ENCODE peak calls at places on chromosomes 5 and 9, in eight cellular contexts. C is MM.1S, Q is IMR-90, T is HCT116, P is DND-41, F is GM23338, N is PC-9, J is PC-3. Z is an unnamed sample.

GRCh38 chr9:5566054-5566618 is 55.8 kb downstream of the PDCD1LG2 start:
- DNase-seq in P (no peak), J (no peak), N (no peak), T (no peak), Q (no peak), F (no peak), C (no peak), Z (peak; percentile 67)

GRCh38 chr5:12272389-12272788 is 368.1 kb upstream of the CTNND2 start:
- DNase-seq in P (no peak), C (no peak), N (no peak), J (peak; percentile 64), Q (no peak), T (no peak), F (peak; percentile 85), Z (no peak)

GRCh38 chr5:141513021-141513626 is 24.2 kb downstream of the PCDHGC5 start:
- DNase-seq in N (no peak), P (no peak), Q (peak; percentile 59), T (no peak), F (peak; percentile 51), C (no peak), J (no peak), Z (no peak)

GRCh38 chr5:8981496-8981895 is 564.4 kb downstream of the SEMA5A start:
- DNase-seq in C (no peak), F (no peak), T (no peak), N (no peak), J (no peak), P (no peak), Q (peak; percentile 67), Z (no peak)

GRCh38 chr9:129987047-129987446 is 55.9 kb downstream of the FNBP1 start:
- DNase-seq in J (no peak), T (no peak), N (no peak), F (no peak), Q (peak; percentile 23), C (no peak), P (no peak), Z (no peak)

GRCh38 chr9:16545639-16546038 is 324.8 kb downstream of the BNC2 start:
- DNase-seq in T (no peak), N (no peak), Q (no peak), J (no peak), C (no peak), P (no peak), F (no peak), Z (no peak)

GRCh38 chr5:114185274-114185673 is 176.6 kb upstream of the KCNN2 start:
- DNase-seq in T (no peak), N (peak; percentile 23), P (no peak), J (peak; percentile 40), F (peak; percentile 60), Q (no peak), C (no peak), Z (peak; percentile 17)

GRCh38 chr5:115842952-115843351 is 1.2 kb downstream of the AP3S1 start:
- DNase-seq in T (no peak), C (no peak), Q (no peak), F (no peak), P (no peak), J (no peak), N (no peak), Z (no peak)

GRCh38 chr5:50646591-50646990 is 19.8 kb upstream of the PARP8 start:
- DNase-seq in Q (no peak), C (no peak), T (no peak), N (no peak), P (no peak), F (no peak), J (no peak), Z (no peak)

GRCh38 chr9:133115604-133116345 is 5.3 kb downstream of the RALGDS start:
- DNase-seq in F (no peak), T (no peak), Q (peak; percentile 63), P (no peak), N (no peak), J (no peak), C (no peak), Z (no peak)

GRCh38 chr5:138346889-138347288 is 5.6 kb upstream of the KDM3B start:
- DNase-seq in F (no peak), P (no peak), C (no peak), J (no peak), T (no peak), Q (no peak), N (no peak), Z (no peak)

GRCh38 chr5:160467555-160468418 is 46.1 kb downstream of the PTTG1 start:
- DNase-seq in Q (peak; percentile 87), J (peak; percentile 81), F (peak; percentile 71), N (peak; percentile 17), T (no peak), C (peak; percentile 97), P (peak; percentile 86), Z (no peak)

GRCh38 chr5:110572709-110573108 is 153.8 kb downstream of the TMEM232 start:
- DNase-seq in C (no peak), J (no peak), Q (no peak), F (no peak), N (no peak), T (no peak), P (no peak), Z (no peak)

GRCh38 chr9:101027246-101027645 is 1.3 kb upstream of the PLPPR1 start:
- DNase-seq in C (no peak), T (no peak), N (no peak), Q (no peak), F (no peak), P (no peak), J (no peak), Z (no peak)

DNA sequence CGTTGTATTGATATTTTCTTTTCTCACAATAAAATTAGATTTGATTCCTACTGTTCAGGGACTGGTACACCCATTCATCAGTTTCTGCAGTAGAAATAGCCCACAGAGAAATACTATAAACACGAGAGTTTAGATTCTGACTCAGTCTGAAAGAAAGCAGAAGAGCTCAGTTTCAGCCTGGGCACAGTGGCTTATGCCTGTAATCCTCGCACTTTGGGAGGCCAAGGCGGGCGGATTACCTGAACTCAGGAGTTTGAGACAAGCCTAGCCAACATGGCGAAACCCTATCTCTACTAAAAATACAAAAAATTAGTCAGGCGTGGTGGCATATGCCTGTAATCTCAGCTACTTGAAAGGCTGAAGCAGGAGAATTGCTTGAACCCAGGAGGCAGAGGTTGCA is 8.6 kb downstream of the ITK start:
- DNase-seq in T (no peak), P (no peak), N (no peak), F (no peak), Q (no peak), J (no peak), C (no peak), Z (no peak)
- H4K20me1 ChIP-seq in T (no peaks in the 10 kb centered on the region), P (peaks cover 42% of the 10 kb centered on the region), N (no peaks in the 10 kb centered on the region), F (no peaks in the 10 kb centered on the region), Q (no peaks in the 10 kb centered on the region), J (no peaks in the 10 kb centered on the region), C (no peaks in the 10 kb centered on the region), Z (no peaks in the 10 kb centered on the region)

GRCh38 chr5:179344301-179345178 is 721 bp downstream of the ADAMTS2 start:
- DNase-seq in N (no peak), T (no peak), P (no peak), C (no peak), F (peak; percentile 39), J (no peak), Q (peak; percentile 22), Z (no peak)
- H3K4me2 ChIP-seq in N (no peak overlapping the region), T (peak overlapping the region; percentile 42), P (peak overlapping the region; percentile 59), C (no peak overlapping the region), F (peak overlapping the region; percentile 99), J (no peak overlapping the region), Q (peak overlapping the region; percentile 85), Z (no peak overlapping the region)

DNA sequence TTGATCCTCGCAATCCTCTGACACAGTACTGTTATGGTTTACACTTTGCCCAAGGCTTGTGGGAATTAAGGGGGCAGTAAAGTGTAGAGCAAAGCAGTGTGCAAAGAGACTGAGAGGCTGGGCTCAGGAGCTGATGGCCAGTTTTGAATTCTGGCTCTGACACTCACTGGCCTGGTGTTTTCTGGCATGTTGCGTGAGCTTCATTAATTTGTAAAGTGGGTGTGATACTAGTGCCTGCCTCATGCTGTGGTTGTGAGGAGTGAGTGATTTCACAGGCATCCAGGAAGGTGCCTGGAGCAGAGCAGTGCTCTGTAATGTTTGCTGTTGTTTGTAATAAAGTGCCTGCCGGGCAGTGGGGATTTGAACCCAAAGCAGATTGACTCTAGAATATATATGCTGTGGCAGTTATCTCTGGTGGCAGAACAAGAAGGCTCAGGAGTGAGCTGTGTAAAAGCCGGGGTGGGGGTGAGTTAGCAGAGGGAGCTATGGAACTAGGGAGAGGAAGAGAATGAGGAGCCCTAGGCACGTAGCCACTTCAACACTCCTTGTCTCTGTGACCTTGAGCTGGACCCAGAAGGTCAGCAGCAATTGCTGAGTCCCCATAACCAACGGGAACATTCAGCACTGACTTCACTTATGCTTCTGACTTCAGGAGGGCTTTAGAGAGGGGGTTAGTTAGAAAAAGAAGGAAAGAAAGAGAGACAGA is 108.5 kb downstream of the DOCK2 start:
- DNase-seq in P (no peak), F (no peak), N (no peak), T (no peak), Q (peak; percentile 33), C (no peak), J (peak; percentile 36), Z (no peak)
- H3K36me3 ChIP-seq in P (peaks cover 95% of the 10 kb centered on the region), F (no peaks in the 10 kb centered on the region), N (no peaks in the 10 kb centered on the region), T (no peaks in the 10 kb centered on the region), Q (no peaks in the 10 kb centered on the region), C (no peaks in the 10 kb centered on the region), J (no peaks in the 10 kb centered on the region), Z (no peaks in the 10 kb centered on the region)

GRCh38 chr5:65978251-65978650 is 51.9 kb downstream of the ERBIN start:
- DNase-seq in C (no peak), T (no peak), P (no peak), Q (no peak), J (no peak), N (no peak), F (no peak), Z (no peak)
- H4K20me1 ChIP-seq in C (no peaks in the 10 kb centered on the region), T (no peaks in the 10 kb centered on the region), P (peaks cover 30% of the 10 kb centered on the region), Q (peaks cover 63% of the 10 kb centered on the region), J (no peaks in the 10 kb centered on the region), N (peaks cover 18% of the 10 kb centered on the region), F (peaks cover 3% of the 10 kb centered on the region), Z (no peaks in the 10 kb centered on the region)

GRCh38 chr9:34576943-34577634 is 12.4 kb downstream of the CNTFR start:
- DNase-seq in Q (no peak), J (no peak), T (no peak), C (no peak), P (no peak), N (no peak), F (peak; percentile 78), Z (no peak)
- H3K4me2 ChIP-seq in Q (no peak overlapping the region), J (no peak overlapping the region), T (no peak overlapping the region), C (no peak overlapping the region), P (no peak overlapping the region), N (no peak overlapping the region), F (peak overlapping the region; percentile 90), Z (no peak overlapping the region)

DNA sequence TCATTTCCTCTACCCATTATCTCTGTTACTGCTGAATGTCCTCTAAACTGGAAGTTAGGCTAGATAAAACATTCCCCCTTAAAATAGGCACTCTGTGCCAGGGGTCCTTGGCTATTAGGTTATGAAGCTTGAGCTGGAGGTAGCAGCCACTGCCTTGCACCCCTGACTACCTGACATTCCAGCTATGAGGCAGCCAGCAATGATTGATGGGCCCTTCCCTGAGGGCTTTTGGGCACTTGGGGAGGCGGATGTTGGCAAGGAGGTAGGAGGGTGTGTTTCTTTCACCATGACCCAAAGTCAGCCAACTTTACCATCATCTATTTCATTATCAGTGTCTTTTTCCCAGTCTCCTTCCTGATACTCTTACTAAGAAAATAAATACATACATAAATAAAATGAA is 17.1 kb downstream of the TARS1 start:
- DNase-seq in C (no peak), J (no peak), N (no peak), Q (no peak), T (no peak), F (no peak), P (no peak), Z (no peak)
- H3K36me3 ChIP-seq in C (peaks cover 43% of the 10 kb centered on the region), J (peaks cover 90% of the 10 kb centered on the region), N (peaks cover 95% of the 10 kb centered on the region), Q (peaks cover 71% of the 10 kb centered on the region), T (peaks cover 78% of the 10 kb centered on the region), F (peaks cover 98% of the 10 kb centered on the region), P (peaks cover 99% of the 10 kb centered on the region), Z (peaks cover 21% of the 10 kb centered on the region)

Z was measured in keratinocyte.